ENCODE peak calls at places on chromosomes 5 and 9, in seven cellular contexts. A, F, C, B, W, V and O are unnamed samples.

GRCh38 chr5:14930486-14930885 is 58.9 kb upstream of the ANKH start:
- DNase-seq in F (no peak), V (no peak), A (no peak), C (no peak), B (peak), W (no peak), O (no peak)

GRCh38 chr9:119588874-119589560 is 219.8 kb upstream of the BRINP1 start:
- DNase-seq in F (no peak), A (no peak), B (no peak), V (no peak), W (no peak), C (no peak), O (no peak)

GRCh38 chr5:425714-426113 is 17.3 kb upstream of the EXOC3 start:
- DNase-seq in C (peak), W (no peak), F (no peak), V (no peak), A (no peak), B (peak), O (no peak)

GRCh38 chr5:135810188-135810943 is 24.1 kb upstream of the SLC25A48 start:
- DNase-seq in A (no peak), B (no peak), V (no peak), F (no peak), W (no peak), C (no peak), O (no peak)

GRCh38 chr5:4725594-4725993 is 414.5 kb upstream of the ADAMTS16 start:
- DNase-seq in B (no peak), F (no peak), W (no peak), C (no peak), A (no peak), V (no peak), O (no peak)

GRCh38 chr5:115977988-115978387 is 15.7 kb downstream of the LVRN start:
- DNase-seq in V (no peak), A (no peak), B (peak), W (no peak), C (peak), F (no peak), O (no peak)

GRCh38 chr5:109327572-109327971 is 82.2 kb downstream of the PJA2 start:
- DNase-seq in F (no peak), V (no peak), C (no peak), A (no peak), B (no peak), W (no peak), O (no peak)

GRCh38 chr5:124748687-124749594 is 2.5 kb upstream of the ZNF608 start:
- DNase-seq in B (peak), C (peak), V (peak), F (peak), A (peak), W (peak), O (peak)

GRCh38 chr9:134210511-134210907 is 46.1 kb upstream of the RNU6ATAC start:
- DNase-seq in F (no peak), C (no peak), B (no peak), A (no peak), W (peak), V (no peak), O (peak)

GRCh38 chr5:40410231-40410861 is 269.4 kb upstream of the PTGER4 start:
- DNase-seq in V (no peak), B (peak), A (no peak), F (no peak), W (no peak), C (peak), O (no peak)

GRCh38 chr5:62143268-62144229 is 162.5 kb upstream of the KIF2A start:
- DNase-seq in C (peak), W (no peak), V (no peak), F (no peak), B (peak), A (no peak), O (no peak)

GRCh38 chr5:142432369-142432863 is 107.6 kb upstream of the SPRY4 start:
- DNase-seq in A (no peak), B (no peak), F (peak), V (peak), C (no peak), W (peak), O (no peak)

GRCh38 chr5:134460551-134460950 is 48.9 kb upstream of the CDKN2AIPNL start:
- DNase-seq in B (peak), W (no peak), F (no peak), V (no peak), A (no peak), C (peak), O (no peak)

GRCh38 chr5:122315511-122315910 is 3.5 kb downstream of the SNCAIP start:
- DNase-seq in A (no peak), W (no peak), B (no peak), F (no peak), V (no peak), C (no peak), O (no peak)

GRCh38 chr5:162231522-162231921 is 163.9 kb downstream of the GABRG2 start:
- DNase-seq in C (no peak), A (no peak), W (no peak), F (no peak), V (no peak), B (no peak), O (no peak)

GRCh38 chr9:118268046-118268445 is 563.8 kb downstream of the TLR4 start:
- DNase-seq in W (no peak), V (no peak), C (no peak), B (no peak), A (no peak), F (no peak), O (no peak)

GRCh38 chr5:163503106-163504090 is 2.0 kb upstream of the MAT2B start:
- DNase-seq in C (peak), A (peak), F (peak), V (peak), B (peak), W (peak), O (peak)

GRCh38 chr5:37495210-37495609 is 116.1 kb downstream of the WDR70 start:
- DNase-seq in W (no peak), B (peak), A (no peak), F (no peak), V (no peak), C (peak), O (no peak)

GRCh38 chr9:134434896-134435506 is 108.7 kb downstream of the RXRA start:
- DNase-seq in B (peak), C (peak), W (peak), V (peak), F (peak), A (peak), O (peak)

GRCh38 chr5:175517824-175518450 is 39.6 kb downstream of the SFXN1 start:
- DNase-seq in F (no peak), V (no peak), A (no peak), C (peak), B (peak), W (no peak), O (no peak)

GRCh38 chr5:10902145-10902544 is 141.1 kb upstream of the DAP start:
- DNase-seq in V (no peak), A (no peak), B (peak), C (peak), W (no peak), F (no peak), O (no peak)

GRCh38 chr5:6261668-6262067 is 116.7 kb downstream of the MED10 start:
- DNase-seq in V (no peak), C (no peak), F (no peak), W (no peak), A (no peak), B (no peak), O (no peak)

GRCh38 chr5:179568731-179569130 is 18.4 kb downstream of the RUFY1 start:
- DNase-seq in V (no peak), A (no peak), F (no peak), C (no peak), B (peak), W (no peak), O (no peak)

GRCh38 chr9:28249424-28249823 is 676.1 kb upstream of the C9orf72 start:
- DNase-seq in V (no peak), C (no peak), W (no peak), A (no peak), B (no peak), F (no peak), O (no peak)

GRCh38 chr5:135348920-135349319 is 50.1 kb downstream of the MACROH2A1 start:
- DNase-seq in B (no peak), W (no peak), F (no peak), V (no peak), C (peak), A (no peak), O (no peak)

GRCh38 chr5:136066705-136067271 is 38.0 kb downstream of the TGFBI start:
- DNase-seq in C (peak), B (peak), W (no peak), V (no peak), F (no peak), A (no peak), O (peak)

GRCh38 chr5:134046801-134047707 is 42.3 kb upstream of the VDAC1 start:
- DNase-seq in F (no peak), C (no peak), W (no peak), V (no peak), B (no peak), A (no peak), O (no peak)

GRCh38 chr9:68709291-68709970 is 4.4 kb downstream of the PIP5K1B start:
- DNase-seq in W (no peak), B (no peak), F (no peak), V (no peak), C (no peak), A (no peak), O (no peak)

GRCh38 chr5:156218364-156219158 is 108.4 kb upstream of the SGCD start:
- DNase-seq in W (no peak), B (no peak), F (no peak), V (no peak), A (no peak), C (no peak), O (no peak)

GRCh38 chr5:173321886-173322285 is 6.3 kb downstream of the STC2 start:
- DNase-seq in A (no peak), W (no peak), B (peak), V (no peak), C (peak), F (no peak), O (no peak)

GRCh38 chr9:95504053-95504963 is 12.5 kb downstream of the PTCH1 start:
- DNase-seq in C (peak), A (peak), B (peak), W (no peak), V (peak), F (no peak), O (peak)

GRCh38 chr5:56637321-56637920 is 177.9 kb upstream of the MAP3K1 start:
- DNase-seq in C (no peak), B (peak), F (no peak), V (no peak), W (no peak), A (no peak), O (no peak)

GRCh38 chr9:4642351-4642750 is 19.7 kb upstream of the PLPP6 start:
- DNase-seq in F (no peak), W (no peak), A (no peak), B (no peak), C (no peak), V (no peak), O (no peak)

GRCh38 chr5:11452854-11453253 is 451.4 kb downstream of the CTNND2 start:
- DNase-seq in B (no peak), A (no peak), V (no peak), F (no peak), W (no peak), C (peak), O (no peak)

GRCh38 chr5:63962345-63962744 is at the start of gene HTR1A:
- DNase-seq in V (no peak), F (no peak), C (no peak), B (no peak), W (no peak), A (no peak), O (no peak)

GRCh38 chr5:117235814-117236213 is 661.2 kb upstream of the SEMA6A start:
- DNase-seq in W (no peak), A (no peak), F (no peak), C (no peak), B (no peak), V (no peak), O (no peak)

GRCh38 chr5:42756630-42757601 is at the start of gene CCDC152:
- DNase-seq in V (no peak), B (peak), A (no peak), C (peak), F (no peak), W (no peak), O (peak)

GRCh38 chr5:93603711-93604118 is 20.7 kb downstream of the NR2F1 start:
- DNase-seq in W (no peak), A (no peak), C (no peak), V (no peak), F (no peak), B (no peak), O (no peak)

GRCh38 chr5:30561771-30562170 is 631.7 kb upstream of the CDH6 start:
- DNase-seq in V (no peak), F (no peak), W (no peak), B (no peak), C (no peak), A (no peak), O (no peak)

GRCh38 chr9:130535818-130536521 is 43.4 kb upstream of the FUBP3 start:
- DNase-seq in B (peak), C (peak), V (no peak), A (no peak), W (no peak), F (no peak), O (peak)
- H3K4me3 ChIP-seq in B (peak), C (no peak), V (no peak), A (peak), W (no peak), F (no peak), O (peak)

GRCh38 chr5:73434921-73435320 is 13.7 kb downstream of the FOXD1 start:
- DNase-seq in A (no peak), C (no peak), V (no peak), B (no peak), F (no peak), W (no peak), O (no peak)

GRCh38 chr5:73435640-73436534 is 12.7 kb downstream of the FOXD1 start:
- DNase-seq in V (no peak), B (no peak), F (no peak), C (no peak), A (no peak), W (no peak), O (no peak)

GRCh38 chr5:73438048-73438896 is 10.3 kb downstream of the FOXD1 start:
- DNase-seq in F (no peak), W (no peak), C (no peak), B (no peak), V (no peak), A (no peak), O (no peak)

GRCh38 chr5:73437126-73438047 is 11.2 kb downstream of the FOXD1 start:
- DNase-seq in C (no peak), F (no peak), B (no peak), V (peak), W (no peak), A (no peak), O (no peak)

GRCh38 chr5:73436535-73437125 is 11.9 kb downstream of the FOXD1 start:
- DNase-seq in W (no peak), F (no peak), C (no peak), B (no peak), A (no peak), V (no peak), O (no peak)
- H3K4me3 ChIP-seq in W (peak), F (no peak), C (no peak), B (no peak), A (peak), V (peak), O (no peak)

DNA sequence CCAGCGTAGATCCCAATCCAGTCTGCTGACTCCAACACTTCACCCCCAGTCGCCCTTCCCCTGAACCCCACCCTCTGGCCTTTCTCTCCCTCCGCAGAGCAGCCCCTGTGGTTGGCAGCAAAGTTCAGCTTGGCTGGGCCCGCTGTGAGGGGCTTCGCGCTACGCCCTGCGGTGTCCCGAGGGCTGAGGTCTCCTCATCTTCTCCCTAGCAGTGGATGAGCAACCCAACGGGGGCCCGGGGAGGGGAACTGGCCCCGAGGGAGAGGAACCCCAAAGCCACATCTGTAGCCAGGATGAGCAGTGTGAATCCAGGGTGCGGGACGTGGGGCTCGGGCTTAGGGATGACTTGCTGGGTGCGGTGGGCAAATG is 579 bp downstream of the EGFL7 start:
- DNase-seq in W (no peak), C (no peak), B (no peak), A (no peak), V (no peak), F (no peak), O (no peak)
- H3K4me3 ChIP-seq in W (peak), C (no peak), B (peak), A (peak), V (peak), F (no peak), O (peak)

GRCh38 chr9:81372628-81373191 is 316.6 kb downstream of the TLE1 start:
- DNase-seq in W (no peak), V (no peak), F (no peak), A (no peak), B (peak), C (peak), O (no peak)
- H3K4me3 ChIP-seq in W (no peak), V (no peak), F (no peak), A (no peak), B (no peak), C (no peak), O (no peak)

DNA sequence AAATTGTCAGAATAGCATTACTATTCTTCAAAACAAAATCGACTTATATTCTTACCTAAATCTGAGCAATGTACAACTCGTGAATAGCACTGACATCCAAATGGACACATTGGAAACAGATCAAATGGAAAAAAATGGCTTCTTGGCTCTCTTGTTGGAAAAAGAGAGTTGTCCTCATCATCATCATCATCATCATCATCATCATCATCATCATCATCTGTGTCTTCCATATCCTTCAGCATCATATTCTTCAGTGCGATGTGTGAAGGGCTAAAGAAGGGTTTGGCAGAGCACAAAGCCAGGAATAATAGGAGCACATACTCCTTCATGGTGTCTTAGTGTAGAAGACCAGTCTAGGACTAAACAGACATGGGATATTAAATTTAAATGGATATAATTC is 7.7 kb downstream of the ASPN start:
- DNase-seq in F (no peak), A (no peak), B (no peak), W (no peak), C (no peak), V (no peak), O (no peak)
- H3K4me3 ChIP-seq in F (no peak), A (no peak), B (no peak), W (no peak), C (no peak), V (no peak), O (no peak)

GRCh38 chr5:149411738-149412519 is 32.8 kb upstream of the IL17B start:
- DNase-seq in W (no peak), B (peak), A (no peak), F (no peak), V (no peak), C (no peak), O (peak)

GRCh38 chr5:149413477-149414210 is 34.6 kb upstream of the IL17B start:
- DNase-seq in B (peak), F (no peak), W (no peak), C (no peak), V (no peak), A (no peak), O (peak)

GRCh38 chr5:149410721-149411432 is 31.8 kb upstream of the IL17B start:
- DNase-seq in F (no peak), V (no peak), W (no peak), B (peak), C (no peak), A (no peak), O (peak)

GRCh38 chr5:149414405-149415244 is 35.5 kb upstream of the IL17B start:
- DNase-seq in W (no peak), A (no peak), C (peak), V (no peak), B (peak), F (no peak), O (no peak)

GRCh38 chr5:149412783-149413476 is 33.8 kb upstream of the IL17B start:
- DNase-seq in A (no peak), F (no peak), B (peak), W (no peak), V (peak), C (no peak), O (no peak)
- H3K4me3 ChIP-seq in A (peak), F (no peak), B (no peak), W (peak), V (peak), C (no peak), O (peak)

DNA sequence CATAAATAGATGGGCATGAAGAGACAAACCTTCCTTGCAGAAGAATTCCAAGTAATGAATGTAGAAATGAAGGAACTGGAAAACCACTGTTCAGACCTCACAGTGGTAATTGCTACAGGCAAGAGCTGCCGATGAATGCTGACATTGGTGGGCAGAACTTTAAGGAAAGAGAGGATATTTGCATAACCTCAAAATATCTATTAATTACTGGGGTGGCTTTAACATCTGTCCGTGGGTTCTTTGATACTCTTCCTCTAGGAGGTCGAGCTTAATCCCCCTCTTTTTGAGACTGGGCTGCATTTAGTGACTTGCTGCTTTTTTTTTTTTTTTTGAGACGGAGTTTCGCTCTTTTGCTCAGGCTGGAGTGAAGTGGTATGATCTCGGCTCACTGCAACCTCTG is 34.7 kb downstream of the LAMC3 start:
- DNase-seq in V (no peak), W (no peak), B (no peak), C (no peak), A (no peak), F (no peak), O (no peak)
- H3K4me3 ChIP-seq in V (no peak), W (no peak), B (no peak), C (no peak), A (no peak), F (no peak), O (no peak)

DNA sequence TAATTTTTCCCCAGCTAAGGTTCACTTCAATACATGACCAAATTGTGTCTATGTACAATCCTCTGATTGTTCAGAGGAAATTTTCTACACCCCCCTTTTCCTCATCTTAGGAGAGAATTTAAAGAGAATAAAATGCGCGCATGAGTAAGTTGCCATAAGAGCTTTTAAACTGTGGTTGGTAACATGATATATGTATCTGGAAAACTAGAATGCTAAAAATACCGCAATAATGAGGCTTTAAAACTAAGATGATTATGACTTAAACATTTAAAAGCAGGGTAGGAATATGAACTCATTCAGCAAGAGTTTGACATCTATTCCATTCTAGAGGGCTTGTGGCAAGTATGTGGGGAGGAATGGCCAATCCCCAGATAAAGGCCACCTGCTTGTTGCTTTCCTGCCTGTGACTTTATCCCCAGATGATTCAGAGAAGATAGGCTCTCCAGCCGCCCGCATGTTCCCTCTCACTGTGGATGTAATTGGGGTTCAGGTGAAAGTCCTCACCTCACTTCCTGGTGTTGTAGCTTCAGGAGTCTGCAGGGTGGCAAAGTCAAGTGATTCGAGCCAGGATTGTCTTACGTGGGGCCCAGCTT is 26.5 kb upstream of the BASP1 start:
- DNase-seq in V (no peak), C (no peak), A (no peak), F (no peak), B (no peak), W (no peak), O (no peak)
- H3K4me3 ChIP-seq in V (no peak), C (no peak), A (no peak), F (no peak), B (no peak), W (no peak), O (no peak)